ENCODE peak calls at places on chromosomes 7 and 10, in nine cellular contexts. O is right lobe of liver; U is dorsolateral prefrontal cortex; E is breast epithelium; S is astrocyte; R is CD8-positive, alpha-beta T cell; X is HCT116; F is neural progenitor cell; Q is tibial nerve. N is an unnamed sample.

GRCh38 chr10:72087392-72087968 is 871 bp downstream of the SPOCK2 start:
- DNase-seq in X (no peak), R (peak; percentile 53), F (peak; percentile 39), U (no peak), O (no peak), Q (no peak), S (no peak), E (no peak), N (no peak)

GRCh38 chr10:93445978-93446720 is 36.0 kb downstream of the MYOF start:
- DNase-seq in E (no peak), F (no peak), R (no peak), X (no peak), U (no peak), O (no peak), S (no peak), Q (no peak), N (no peak)

GRCh38 chr10:101046332-101047238 is 15.2 kb upstream of the KAZALD1 start:
- DNase-seq in U (no peak), O (no peak), F (peak; percentile 45), X (no peak), S (no peak), E (no peak), Q (no peak), R (no peak), N (no peak)

GRCh38 chr10:117914330-117914729 is 132.4 kb downstream of the RAB11FIP2 start:
- DNase-seq in O (no peak), U (no peak), X (no peak), F (no peak), R (no peak), E (no peak), Q (no peak), S (no peak), N (no peak)

GRCh38 chr10:118501637-118502440 is 93.6 kb downstream of the PRLHR start:
- DNase-seq in O (no peak), E (peak; percentile 22), S (peak; percentile 84), F (no peak), Q (no peak), R (no peak), X (no peak), U (no peak), N (no peak)

GRCh38 chr10:86756511-86757109 is at the start of gene BMPR1A:
- DNase-seq in S (no peak), Q (peak; percentile 81), O (peak; percentile 49), E (peak; percentile 76), R (no peak), U (no peak), F (peak; percentile 85), X (no peak), N (no peak)

GRCh38 chr7:108824840-108825540 is 255.3 kb downstream of the DNAJB9 start:
- DNase-seq in X (peak; percentile 26), S (peak; percentile 86), F (no peak), Q (no peak), O (no peak), R (no peak), E (no peak), U (no peak), N (no peak)

GRCh38 chr10:43130756-43131155 is 7.5 kb upstream of the CSGALNACT2 start:
- DNase-seq in E (peak; percentile 16), U (no peak), F (no peak), Q (no peak), O (peak; percentile 40), X (no peak), S (no peak), R (no peak), N (no peak)

GRCh38 chr7:98568891-98569290 is 48.2 kb upstream of the NPTX2 start:
- DNase-seq in S (no peak), F (no peak), R (no peak), Q (no peak), E (no peak), X (no peak), O (no peak), U (no peak), N (no peak)

GRCh38 chr7:129163875-129164544 is 19.5 kb downstream of the TSPAN33 start:
- DNase-seq in Q (peak; percentile 64), F (peak; percentile 57), U (no peak), R (peak; percentile 18), S (peak; percentile 38), O (no peak), X (peak; percentile 36), E (no peak), N (no peak)

GRCh38 chr10:71632896-71633600 is 86.5 kb downstream of the C10orf105 start:
- DNase-seq in X (no peak), E (no peak), Q (no peak), R (no peak), U (no peak), F (peak; percentile 60), O (no peak), S (no peak), N (no peak)

GRCh38 chr10:103635580-103635979 is 142.1 kb downstream of the NEURL1 start:
- DNase-seq in U (no peak), O (no peak), R (no peak), E (no peak), F (no peak), S (no peak), Q (no peak), X (no peak), N (no peak)

GRCh38 chr10:44017483-44018145 is 367.3 kb downstream of the CXCL12 start:
- DNase-seq in R (no peak), U (no peak), S (no peak), O (peak; percentile 59), X (no peak), Q (no peak), E (no peak), F (no peak), N (no peak)

GRCh38 chr7:122846591-122846990 is 39.7 kb downstream of the CADPS2 start:
- DNase-seq in S (no peak), E (no peak), O (no peak), X (no peak), R (no peak), U (no peak), Q (no peak), F (no peak), N (no peak)

GRCh38 chr7:112260941-112261340 is 54.4 kb downstream of the ZNF277 start:
- DNase-seq in E (no peak), U (no peak), S (no peak), F (peak; percentile 20), Q (no peak), O (no peak), R (no peak), X (no peak), N (no peak)

GRCh38 chr10:84088626-84089025 is 50.7 kb upstream of the GHITM start:
- DNase-seq in F (no peak), X (no peak), S (no peak), R (no peak), Q (no peak), O (no peak), U (no peak), E (no peak), N (no peak)

GRCh38 chr10:103679096-103679790 is 176.1 kb downstream of the SH3PXD2A start:
- DNase-seq in X (no peak), F (no peak), Q (no peak), U (no peak), S (peak; percentile 33), O (no peak), R (no peak), E (no peak), N (no peak)

GRCh38 chr10:107546986-107547385 is 382.5 kb upstream of the SORCS1 start:
- DNase-seq in U (no peak), R (no peak), O (no peak), Q (no peak), F (no peak), E (no peak), S (no peak), X (no peak), N (no peak)
- H3K27ac ChIP-seq in U (no peak overlapping the region), R (no peak overlapping the region), O (no peak overlapping the region), Q (no peak overlapping the region), F (no peak overlapping the region), E (no peak overlapping the region), S (no peak overlapping the region), X (no peak overlapping the region), N (no peak overlapping the region)

DNA sequence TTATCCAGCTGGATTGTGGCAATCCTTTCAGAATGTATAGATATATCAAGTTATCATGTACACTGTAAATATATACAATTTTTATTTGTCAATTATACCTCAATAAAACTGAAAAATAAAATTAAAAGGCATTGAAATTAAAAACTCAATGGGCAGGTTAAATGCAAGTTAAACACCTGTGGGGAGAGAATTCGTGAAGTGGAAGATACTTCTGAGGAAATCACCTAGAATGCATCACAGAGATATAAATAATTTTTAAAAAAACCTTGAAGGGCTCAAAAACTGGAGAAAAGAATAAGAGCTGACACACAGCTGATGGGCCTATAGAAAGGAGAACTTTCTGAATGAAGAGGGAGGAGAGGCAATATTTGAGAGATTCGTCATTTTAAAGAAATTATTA is 37.2 kb upstream of the DRGX start:
- DNase-seq in X (no peak), R (no peak), O (no peak), U (no peak), E (no peak), F (no peak), S (no peak), Q (no peak), N (no peak)
- H3K27ac ChIP-seq in X (no peak overlapping the region), R (no peak overlapping the region), O (no peak overlapping the region), U (no peak overlapping the region), E (no peak overlapping the region), F (no peak overlapping the region), S (no peak overlapping the region), Q (no peak overlapping the region), N (no peak overlapping the region)

DNA sequence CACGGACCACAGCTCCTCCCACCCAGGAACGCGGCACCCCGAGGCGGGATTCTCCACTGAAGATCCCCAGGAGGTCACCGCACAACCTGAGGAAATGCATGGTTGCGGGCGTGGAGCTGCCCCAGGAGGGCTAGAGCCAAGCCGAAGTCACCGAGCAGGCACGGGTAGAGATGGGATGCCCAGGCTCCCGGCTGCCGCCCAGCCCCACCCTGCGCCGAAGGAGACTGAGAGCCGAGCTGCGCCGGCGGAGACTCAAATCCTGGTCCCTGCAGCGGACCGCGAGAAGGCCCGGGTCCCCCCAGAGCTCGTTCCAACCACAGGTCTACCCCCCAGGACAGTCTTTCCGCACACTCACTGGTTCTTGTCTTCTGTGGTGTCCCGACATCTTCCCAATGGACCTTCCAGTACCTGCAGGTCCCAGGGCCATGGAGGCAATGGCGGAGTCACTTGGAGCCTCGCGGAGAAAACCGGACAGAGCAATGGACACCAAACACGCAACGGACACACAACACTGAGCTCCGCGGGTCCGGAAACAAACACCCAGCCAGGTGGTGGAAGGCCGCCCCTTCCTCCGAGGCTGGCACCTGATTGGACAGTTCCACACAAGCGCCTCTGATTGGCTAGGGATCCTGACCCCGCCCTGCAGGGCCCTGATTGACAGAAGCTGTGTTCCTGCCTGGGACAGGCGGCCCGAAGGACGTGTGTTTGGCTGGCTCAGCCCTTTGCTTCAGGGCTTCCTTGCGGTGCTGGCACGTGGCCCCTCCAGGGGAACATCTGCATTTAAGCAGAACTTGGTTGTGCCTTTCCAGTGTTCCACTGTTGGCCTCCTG is 331.9 kb upstream of the NUPR2 start:
- DNase-seq in F (no peak), Q (peak; percentile 4), X (no peak), R (no peak), U (no peak), S (no peak), O (no peak), E (no peak), N (no peak)
- H3K27ac ChIP-seq in F (no peak overlapping the region), Q (no peak overlapping the region), X (no peak overlapping the region), R (no peak overlapping the region), U (no peak overlapping the region), S (no peak overlapping the region), O (no peak overlapping the region), E (no peak overlapping the region), N (no peak overlapping the region)

DNA sequence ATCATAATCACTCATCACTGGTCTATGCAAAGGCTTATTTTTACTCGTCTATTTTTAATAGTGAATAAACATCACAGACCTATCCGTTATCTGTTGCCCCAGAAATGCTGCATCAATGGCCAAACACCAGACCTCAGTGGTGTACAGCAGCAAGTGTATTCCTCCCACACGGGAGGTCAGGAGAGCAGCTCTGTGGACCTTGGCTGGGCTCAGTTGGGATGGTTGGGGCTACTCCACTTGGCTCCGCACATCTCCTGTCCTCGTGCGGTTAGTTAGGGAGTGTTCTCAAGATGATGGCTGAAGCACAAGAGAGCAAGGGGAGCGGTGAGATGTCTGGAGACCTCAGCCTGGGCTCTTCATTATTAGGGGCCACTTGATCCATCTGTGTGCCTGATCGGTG is 2.0 kb downstream of the AKR1E2 start:
- DNase-seq in E (no peak), S (no peak), U (no peak), R (no peak), F (no peak), Q (no peak), X (no peak), O (no peak), N (no peak)
- H3K27ac ChIP-seq in E (no peak overlapping the region), S (no peak overlapping the region), U (no peak overlapping the region), R (no peak overlapping the region), F (no peak overlapping the region), Q (no peak overlapping the region), X (no peak overlapping the region), O (no peak overlapping the region), N (no peak overlapping the region)

N was measured in substantia nigra.